ENCODE peak calls at places on chromosomes 11 and 22, in four cellular contexts. N is cardiac muscle cell, K is IMR-90, T is K562. B is an unnamed sample.

GRCh38 chr22:45469573-45470383 is 32.9 kb upstream of the FBLN1 start:
- DNase-seq in N (no peak), K (no peak), T (no peak), B (no peak)

GRCh38 chr11:36167073-36167472 is 122.2 kb downstream of the COMMD9 start:
- DNase-seq in N (no peak), K (no peak), T (no peak), B (no peak)

GRCh38 chr22:38697055-38697980 is 3.4 kb downstream of the JOSD1 start:
- DNase-seq in N (peak), K (peak), T (no peak), B (no peak)

GRCh38 chr22:30574095-30574981 is at the start of gene GAL3ST1:
- DNase-seq in N (peak), K (no peak), T (no peak), B (peak)

GRCh38 chr11:11478021-11478420 is 125.0 kb upstream of the CSNK2A3 start:
- DNase-seq in N (no peak), K (no peak), T (no peak), B (no peak)

GRCh38 chr11:17673951-17674350 is 45.4 kb upstream of the MYOD1 start:
- DNase-seq in N (no peak), K (no peak), T (no peak), B (no peak)

GRCh38 chr11:65524010-65524746 is 705 bp upstream of the SCYL1 start:
- DNase-seq in N (no peak), K (no peak), T (peak), B (peak)

GRCh38 chr11:112320668-112321067 is 60.0 kb upstream of the PLET1 start:
- DNase-seq in N (peak), K (peak), T (no peak), B (no peak)

GRCh38 chr11:23585700-23586099 is 725.4 kb upstream of the CCDC179 start:
- DNase-seq in N (no peak), K (no peak), T (no peak), B (no peak)

GRCh38 chr11:57764527-57764926 is 2.9 kb downstream of the CTNND1 start:
- DNase-seq in N (no peak), K (no peak), T (no peak), B (no peak)

GRCh38 chr11:75270896-75271415 is 30.4 kb downstream of the TPBGL start:
- DNase-seq in N (no peak), K (peak), T (peak), B (no peak)

GRCh38 chr11:66068923-66069714 is 953 bp upstream of the PACS1 start:
- DNase-seq in N (peak), K (peak), T (no peak), B (peak)

GRCh38 chr11:115623021-115623451 is 118.8 kb upstream of the CADM1 start:
- DNase-seq in N (peak), K (peak), T (no peak), B (no peak)

GRCh38 chr11:26243426-26243825 is 88.5 kb upstream of the ANO3 start:
- DNase-seq in N (no peak), K (peak), T (no peak), B (no peak)

GRCh38 chr22:29071261-29072045 is 1.4 kb upstream of the KREMEN1 start:
- DNase-seq in N (peak), K (peak), T (no peak), B (no peak)

GRCh38 chr11:43988040-43988793 is 45.8 kb downstream of the C11orf96 start:
- DNase-seq in N (peak), K (peak), T (peak), B (peak)

GRCh38 chr11:13767461-13767860 is 99.0 kb downstream of the FAR1 start:
- DNase-seq in N (no peak), K (no peak), T (no peak), B (no peak)

GRCh38 chr11:10669258-10670033 is 24.1 kb downstream of the IRAG1 start:
- DNase-seq in N (no peak), K (peak), T (no peak), B (peak)

GRCh38 chr11:67626970-67627369 is 2.8 kb downstream of the NUDT8 start:
- DNase-seq in N (no peak), K (no peak), T (no peak), B (no peak)

GRCh38 chr22:35140879-35141745 is 75.2 kb downstream of the ISX start:
- DNase-seq in N (peak), K (no peak), T (peak), B (peak)

GRCh38 chr11:9726313-9727022 is 62.6 kb downstream of the SWAP70 start:
- DNase-seq in N (no peak), K (peak), T (no peak), B (no peak)

GRCh38 chr22:35540600-35541253 is at the start of gene RASD2:
- DNase-seq in N (peak), K (peak), T (peak), B (peak)

GRCh38 chr11:3148255-3148989 is 16.7 kb downstream of the OSBPL5 start:
- DNase-seq in N (no peak), K (no peak), T (no peak), B (no peak)

GRCh38 chr11:32893947-32894827 is 1.6 kb downstream of the QSER1 start:
- DNase-seq in N (peak), K (peak), T (peak), B (peak)

GRCh38 chr11:36455658-36456111 is 54.4 kb downstream of the TRAF6 start:
- DNase-seq in N (peak), K (peak), T (no peak), B (peak)

GRCh38 chr11:120482149-120482548 is 29.4 kb upstream of the GRIK4 start:
- DNase-seq in N (no peak), K (peak), T (no peak), B (no peak)

GRCh38 chr11:23021287-23021863 is 161.1 kb upstream of the CCDC179 start:
- DNase-seq in N (peak), K (peak), T (peak), B (peak)

GRCh38 chr11:72040497-72041363 is 39.6 kb downstream of the NUMA1 start:
- DNase-seq in N (peak), K (peak), T (peak), B (peak)

GRCh38 chr22:42872821-42873220 is 15.7 kb upstream of the ARFGAP3 start:
- DNase-seq in N (no peak), K (no peak), T (no peak), B (no peak)

GRCh38 chr22:42869888-42870480 is 12.9 kb upstream of the ARFGAP3 start:
- DNase-seq in N (no peak), K (no peak), T (no peak), B (no peak)

GRCh38 chr22:42868751-42869251 is 11.7 kb upstream of the ARFGAP3 start:
- DNase-seq in N (no peak), K (peak), T (no peak), B (no peak)

GRCh38 chr22:42871146-42872050 is 14.3 kb upstream of the ARFGAP3 start:
- DNase-seq in N (no peak), K (no peak), T (no peak), B (no peak)

DNA sequence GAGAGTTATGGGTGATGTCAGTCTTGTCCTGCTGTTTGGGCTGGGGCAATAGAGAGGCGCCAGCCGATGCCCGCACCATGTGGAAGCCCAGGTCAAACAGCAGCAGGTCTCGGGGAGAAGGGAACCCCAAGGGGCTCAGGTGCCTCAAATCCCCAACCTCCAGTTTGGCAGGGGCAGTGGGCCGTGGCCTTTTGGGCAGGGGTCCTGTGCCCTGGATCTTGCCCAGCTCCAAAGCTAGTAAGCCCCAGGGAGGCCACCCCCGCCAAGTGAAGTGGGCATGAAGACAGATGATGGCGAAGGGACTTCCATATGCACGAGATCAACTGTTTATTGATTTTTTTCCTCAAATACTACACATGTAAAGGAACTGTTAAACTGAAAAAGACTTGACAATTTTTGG is 12.4 kb upstream of the ARFGAP3 start:
- DNase-seq in N (no peak), K (no peak), T (no peak), B (no peak)
- H3K27ac ChIP-seq in N (no peak), K (no peak), T (no peak), B (no peak)

DNA sequence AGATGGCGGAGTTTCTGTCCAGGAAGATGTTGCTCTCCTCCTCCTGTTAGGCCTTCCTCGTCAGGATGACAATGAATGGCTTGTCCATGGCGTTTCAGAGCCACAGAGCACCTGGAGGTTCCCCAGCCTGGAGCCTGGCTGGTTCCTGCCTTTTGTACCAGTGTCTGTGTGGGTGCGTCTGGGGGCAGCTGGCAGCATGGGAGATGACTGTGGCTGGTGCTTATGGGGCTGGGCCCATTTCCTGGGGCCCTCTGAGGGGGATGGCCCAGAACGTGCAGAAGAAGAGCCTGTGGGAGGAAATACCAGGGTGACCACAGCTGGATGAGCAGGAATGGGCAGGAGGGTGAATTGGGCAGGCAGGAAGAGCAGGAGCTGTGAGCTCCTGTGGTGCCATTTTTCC is 6.7 kb downstream of the SLC37A2 start:
- DNase-seq in N (no peak), K (peak), T (no peak), B (no peak)
- H3K27ac ChIP-seq in N (no peak), K (no peak), T (peak), B (no peak)

GRCh38 chr11:46338988-46339666 is 8.1 kb upstream of the DGKZ start:
- DNase-seq in N (peak), K (no peak), T (no peak), B (no peak)

GRCh38 chr11:46339816-46340215 is 7.4 kb upstream of the DGKZ start:
- DNase-seq in N (peak), K (no peak), T (no peak), B (no peak)

GRCh38 chr11:46337626-46338345 is 9.5 kb upstream of the DGKZ start:
- DNase-seq in N (no peak), K (no peak), T (peak), B (no peak)

GRCh38 chr11:46336781-46337180 is 10.5 kb upstream of the DGKZ start:
- DNase-seq in N (no peak), K (no peak), T (peak), B (no peak)

GRCh38 chr11:46338636-46338987 is 8.7 kb upstream of the DGKZ start:
- DNase-seq in N (no peak), K (peak), T (no peak), B (no peak)
- H3K27ac ChIP-seq in N (peak), K (no peak), T (no peak), B (no peak)

GRCh38 chr11:62599909-62600308 is 1.8 kb downstream of the MTA2 start:
- DNase-seq in N (no peak), K (no peak), T (no peak), B (no peak)
- H3K27ac ChIP-seq in N (peak), K (peak), T (peak), B (peak)

B was measured in WERI-Rb-1.